ENCODE peak calls at places on chromosomes 1 and 21, in four cellular contexts. M is NCI-H1092, N is omental fat pad, P is KBM-7. Z is an unnamed sample.
A peak's percentile ranks its signal among the peaks of the same experiment; 100 is the strongest.

GRCh38 chr1:109272831-109273547 is 10.0 kb downstream of the PSRC1 start:
- DNase-seq in P (no peak), M (no peak), N (no peak), Z (no peak)

GRCh38 chr1:37391181-37391949 is 83.0 kb upstream of the ZC3H12A start:
- DNase-seq in P (no peak), N (no peak), M (peak; percentile 84), Z (no peak)

GRCh38 chr1:159089184-159089791 is 12.7 kb upstream of the AIM2 start:
- DNase-seq in M (no peak), P (peak; percentile 28), N (no peak), Z (no peak)

GRCh38 chr1:26471498-26472329 is 526 bp upstream of the HMGN2 start:
- DNase-seq in M (peak; percentile 85), P (peak; percentile 85), N (no peak), Z (peak; percentile 70)

GRCh38 chr21:25244735-25245134 is 362.5 kb downstream of the MRPL39 start:
- DNase-seq in N (no peak), P (no peak), M (no peak), Z (no peak)

GRCh38 chr1:180363596-180363995 is 133.5 kb downstream of the LHX4 start:
- DNase-seq in N (no peak), M (no peak), P (no peak), Z (no peak)

GRCh38 chr1:76425104-76425842 is 350.7 kb downstream of the ST6GALNAC3 start:
- DNase-seq in M (no peak), P (no peak), N (no peak), Z (no peak)

GRCh38 chr1:227449051-227449450 is 114.3 kb upstream of the ZNF678 start:
- DNase-seq in M (peak; percentile 33), P (peak; percentile 47), N (no peak), Z (no peak)

GRCh38 chr1:1088036-1088800 is 14.1 kb upstream of the RNF223 start:
- DNase-seq in N (no peak), M (no peak), P (no peak), Z (no peak)

GRCh38 chr1:68675336-68675735 is 178.5 kb upstream of the DEPDC1 start:
- DNase-seq in M (no peak), N (no peak), P (no peak), Z (no peak)

GRCh38 chr1:74969566-74970135 is 164.5 kb upstream of the LHX8 start:
- DNase-seq in P (no peak), N (no peak), M (no peak), Z (no peak)

GRCh38 chr1:240936911-240937668 is 325.1 kb upstream of the GREM2 start:
- DNase-seq in M (no peak), N (no peak), P (peak; percentile 20), Z (no peak)

GRCh38 chr21:44878053-44878982 is 4.8 kb upstream of the PTTG1IP start:
- DNase-seq in P (peak; percentile 78), N (no peak), M (no peak), Z (no peak)

GRCh38 chr1:228018125-228018398 is 11.3 kb downstream of the WNT3A start:
- DNase-seq in M (no peak), P (no peak), N (no peak), Z (no peak)

GRCh38 chr1:22778842-22779520 is 68.3 kb downstream of the EPHB2 start:
- DNase-seq in M (no peak), P (no peak), N (no peak), Z (no peak)

GRCh38 chr1:153343040-153343681 is 5.5 kb downstream of the PGLYRP4 start:
- DNase-seq in P (no peak), M (no peak), N (no peak), Z (no peak)

GRCh38 chr1:15260418-15261154 is 13.6 kb downstream of the FHAD1 start:
- DNase-seq in N (no peak), M (no peak), P (no peak), Z (no peak)

GRCh38 chr1:35936828-35937227 is 5.9 kb downstream of the AGO3 start:
- DNase-seq in P (no peak), N (no peak), M (no peak), Z (no peak)

GRCh38 chr1:69269491-69269890 is 298.2 kb upstream of the LRRC7 start:
- DNase-seq in N (no peak), M (no peak), P (no peak), Z (no peak)

GRCh38 chr1:230208619-230209261 is 141.7 kb downstream of the GALNT2 start:
- DNase-seq in P (no peak), M (no peak), N (no peak), Z (no peak)

GRCh38 chr1:1833916-1834325 is 55.7 kb upstream of the NADK start:
- DNase-seq in N (no peak), M (no peak), P (no peak), Z (no peak)

GRCh38 chr1:147717051-147717705 is 43.2 kb downstream of the GJA5 start:
- DNase-seq in M (no peak), N (no peak), P (no peak), Z (peak; percentile 43)

GRCh38 chr1:161174911-161175310 is 2.4 kb downstream of the B4GALT3 start:
- DNase-seq in M (no peak), N (no peak), P (no peak), Z (no peak)

GRCh38 chr1:119286587-119287181 is 81.9 kb upstream of the HAO2 start:
- DNase-seq in N (no peak), P (peak; percentile 58), M (peak; percentile 42), Z (no peak)

GRCh38 chr1:59878370-59878769 is 48.2 kb downstream of the CYP2J2 start:
- DNase-seq in M (no peak), P (no peak), N (no peak), Z (no peak)

GRCh38 chr1:226738995-226739695 is at the start of gene ITPKB:
- DNase-seq in P (peak; percentile 93), M (no peak), N (no peak), Z (peak; percentile 59)

GRCh38 chr1:198929111-198929604 is 290.3 kb downstream of the PTPRC start:
- DNase-seq in N (no peak), P (no peak), M (no peak), Z (no peak)

GRCh38 chr21:36707763-36708511 is 9.0 kb downstream of the SIM2 start:
- DNase-seq in M (no peak), P (no peak), N (no peak), Z (peak; percentile 45)

GRCh38 chr1:224411766-224412165 is 22.8 kb downstream of the WDR26 start:
- DNase-seq in N (no peak), M (no peak), P (peak; percentile 8), Z (no peak)

GRCh38 chr1:65079941-65080340 is 68.1 kb upstream of the AK4 start:
- DNase-seq in N (no peak), P (no peak), M (no peak), Z (no peak)

GRCh38 chr1:159924025-159924790 is 1.1 kb downstream of the TAGLN2 start:
- DNase-seq in P (peak; percentile 44), M (no peak), N (peak; percentile 82), Z (peak; percentile 93)

GRCh38 chr1:41626616-41627375 is 142.3 kb upstream of the EDN2 start:
- DNase-seq in M (no peak), P (no peak), N (no peak), Z (no peak)

GRCh38 chr1:195851016-195851591 is 757.1 kb downstream of the KCNT2 start:
- DNase-seq in M (no peak), N (no peak), P (no peak), Z (no peak)

GRCh38 chr1:54260810-54261209 is 60.8 kb downstream of the MRPL37 start:
- DNase-seq in N (no peak), P (no peak), M (no peak), Z (no peak)

GRCh38 chr1:59214764-59215208 is 82.1 kb upstream of the FGGY start:
- DNase-seq in P (no peak), M (peak; percentile 64), N (no peak), Z (no peak)

GRCh38 chr1:50123071-50123470 is 14.4 kb downstream of the ELAVL4 start:
- DNase-seq in M (no peak), P (no peak), N (no peak), Z (no peak)

GRCh38 chr1:112058815-112059450 is 69.5 kb upstream of the KCND3 start:
- DNase-seq in N (no peak), M (no peak), P (no peak), Z (no peak)